ENCODE peak calls at places on chromosomes 5 and 9, in four cellular contexts. One of them, this sample, is unnamed.

GRCh38 chr5:177524539-177524900 is 7.8 kb upstream of the DDX41 start:
- DNase-seq in uterus: no peak
- DNase-seq in IMR-90: no peak
- DNase-seq in tibial nerve: no peak
- DNase-seq in this sample: no peak

GRCh38 chr9:6054280-6055099 is 39.1 kb upstream of the RANBP6 start:
- DNase-seq in IMR-90: peak; percentile 70
- DNase-seq in tibial nerve: peak; percentile 63
- DNase-seq in uterus: peak; percentile 53
- DNase-seq in this sample: peak; percentile 74

GRCh38 chr9:82456621-82457020 is 468.0 kb downstream of the SPATA31D1 start:
- DNase-seq in tibial nerve: no peak
- DNase-seq in IMR-90: peak; percentile 76
- DNase-seq in uterus: no peak
- DNase-seq in this sample: no peak

GRCh38 chr9:135993840-135994776 is 32.9 kb upstream of the UBAC1 start:
- DNase-seq in tibial nerve: no peak
- DNase-seq in IMR-90: no peak
- DNase-seq in uterus: no peak
- DNase-seq in this sample: no peak

GRCh38 chr5:79800979-79801827 is 111.6 kb downstream of the CMYA5 start:
- DNase-seq in IMR-90: peak; percentile 28
- DNase-seq in tibial nerve: no peak
- DNase-seq in uterus: no peak
- DNase-seq in this sample: no peak

GRCh38 chr9:35054871-35055644 is 17.4 kb downstream of the VCP start:
- DNase-seq in uterus: no peak
- DNase-seq in IMR-90: no peak
- DNase-seq in tibial nerve: no peak
- DNase-seq in this sample: no peak

GRCh38 chr9:110257097-110257955 is 1.0 kb upstream of the TXN start:
- DNase-seq in tibial nerve: peak; percentile 8
- DNase-seq in uterus: peak; percentile 20
- DNase-seq in IMR-90: peak; percentile 24
- DNase-seq in this sample: peak; percentile 22

GRCh38 chr5:176851871-176852270 is 41.5 kb downstream of the UNC5A start:
- DNase-seq in IMR-90: no peak
- DNase-seq in tibial nerve: no peak
- DNase-seq in uterus: no peak
- DNase-seq in this sample: no peak

GRCh38 chr5:179227578-179228311 is 117.5 kb downstream of the ADAMTS2 start:
- DNase-seq in uterus: peak; percentile 26
- DNase-seq in IMR-90: no peak
- DNase-seq in tibial nerve: no peak
- DNase-seq in this sample: no peak

GRCh38 chr9:2281031-2281802 is 266.1 kb downstream of the SMARCA2 start:
- DNase-seq in IMR-90: peak; percentile 8
- DNase-seq in uterus: no peak
- DNase-seq in tibial nerve: no peak
- DNase-seq in this sample: no peak

GRCh38 chr9:69145148-69145547 is 28.9 kb upstream of the TJP2 start:
- DNase-seq in tibial nerve: no peak
- DNase-seq in uterus: no peak
- DNase-seq in IMR-90: no peak
- DNase-seq in this sample: no peak

GRCh38 chr5:141618804-141619554 is at the start of gene DIAPH1:
- DNase-seq in tibial nerve: peak; percentile 94
- DNase-seq in uterus: peak; percentile 97
- DNase-seq in IMR-90: peak; percentile 94
- DNase-seq in this sample: peak; percentile 98
- TF ChIP-seq POLR2A in tibial nerve: peak; percentile 69
- TF ChIP-seq POLR2A in uterus: peak; percentile 88
- TF ChIP-seq POLR2A in IMR-90: peak; percentile 70
- TF ChIP-seq POLR2A in this sample: peak; percentile 97

GRCh38 chr5:113140837-113141661 is 164.5 kb downstream of the DCP2 start:
- DNase-seq in IMR-90: peak; percentile 94
- DNase-seq in uterus: no peak
- DNase-seq in tibial nerve: peak; percentile 42
- DNase-seq in this sample: peak; percentile 28
- H3K27ac ChIP-seq in IMR-90: peak overlapping the region; percentile 87
- H3K27ac ChIP-seq in uterus: no peak overlapping the region
- H3K27ac ChIP-seq in tibial nerve: no peak overlapping the region
- H3K27ac ChIP-seq in this sample: no peak overlapping the region

DNA sequence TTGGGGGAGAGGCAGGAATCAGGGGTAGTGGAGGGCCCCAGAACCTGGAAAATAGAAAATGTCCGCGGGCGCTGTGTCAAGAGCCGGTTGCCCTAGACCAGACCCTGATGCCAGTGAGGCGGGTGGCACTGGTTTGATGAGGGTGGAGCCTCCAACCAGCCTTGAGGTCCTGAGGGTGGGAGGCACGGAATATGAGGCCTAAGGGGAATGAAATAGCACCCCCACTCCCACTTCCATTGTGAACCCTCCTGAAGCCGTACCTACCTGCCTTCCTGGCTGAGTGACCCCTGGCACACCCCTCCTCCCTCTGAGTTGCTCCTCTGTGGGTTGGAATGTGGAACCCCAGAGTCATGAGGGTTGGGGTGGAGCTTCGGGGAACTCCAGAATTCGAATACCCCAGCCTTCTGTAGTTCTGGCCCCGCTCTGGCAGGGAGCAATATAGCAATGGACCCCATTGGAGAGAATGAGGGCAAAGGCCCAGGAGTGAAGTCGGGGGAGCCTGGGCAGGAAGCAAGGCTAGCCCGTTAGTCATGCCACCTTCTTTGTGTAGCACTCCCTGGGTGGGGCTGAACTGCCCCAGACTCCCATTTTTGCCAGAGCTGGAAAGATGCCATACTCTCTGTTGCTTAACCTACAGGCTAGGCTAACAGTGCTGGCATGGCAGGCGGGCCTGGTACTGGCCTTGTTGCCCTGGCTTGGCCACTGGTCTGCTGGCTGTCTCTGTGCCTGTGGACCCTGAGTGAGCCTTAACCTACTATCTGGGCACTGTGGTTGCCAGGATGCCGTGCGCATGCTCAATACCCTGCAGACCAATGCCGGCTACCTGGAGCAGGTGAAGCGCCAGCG is 1.0 kb downstream of the FPGS start:
- DNase-seq in uterus: no peak
- DNase-seq in IMR-90: no peak
- DNase-seq in tibial nerve: no peak
- DNase-seq in this sample: peak; percentile 75
- TF ChIP-seq POLR2A in uterus: no peak
- TF ChIP-seq POLR2A in IMR-90: no peak
- TF ChIP-seq POLR2A in tibial nerve: no peak
- TF ChIP-seq POLR2A in this sample: no peak

DNA sequence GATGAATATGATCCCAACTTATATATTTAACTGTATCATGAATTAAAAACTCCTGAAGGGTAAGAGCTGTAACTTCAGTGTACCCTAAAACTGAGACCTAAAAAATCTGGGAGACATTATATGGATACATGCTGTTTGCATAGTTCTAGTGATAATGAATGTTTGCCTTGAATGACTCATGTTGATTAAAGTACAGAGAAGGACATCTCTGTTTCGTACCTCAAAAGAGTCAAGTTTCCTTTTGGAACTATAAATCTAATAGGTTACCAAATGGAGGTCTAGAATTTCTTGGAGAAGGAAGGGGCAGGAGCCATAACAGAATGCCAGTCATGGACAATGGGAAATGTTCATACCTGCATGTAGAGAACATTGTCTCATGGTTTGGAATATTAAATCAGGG is 168.1 kb downstream of the SNCAIP start:
- DNase-seq in IMR-90: no peak
- DNase-seq in tibial nerve: no peak
- DNase-seq in uterus: no peak
- DNase-seq in this sample: no peak
- H3K27ac ChIP-seq in IMR-90: no peak overlapping the region
- H3K27ac ChIP-seq in tibial nerve: no peak overlapping the region
- H3K27ac ChIP-seq in uterus: no peak overlapping the region
- H3K27ac ChIP-seq in this sample: no peak overlapping the region

This sample was measured in adrenal gland.